ENCODE peak calls at places on chromosome 11, in nine cellular contexts. One of them, this sample, is unnamed.

GRCh38 chr11:11626128-11626527 is 4.3 kb upstream of the GALNT18 start:
- DNase-seq in fibroblast of mammary gland: no peak
- DNase-seq in uterus: no peak
- DNase-seq in ovary: no peak
- DNase-seq in endodermal cell: no peak
- DNase-seq in cardiac fibroblast: no peak
- DNase-seq in mesendoderm: no peak
- DNase-seq in thoracic aorta: no peak
- DNase-seq in AG09309: no peak
- DNase-seq in this sample: no peak

GRCh38 chr11:120482149-120482548 is 29.4 kb upstream of the GRIK4 start:
- DNase-seq in fibroblast of mammary gland: peak
- DNase-seq in uterus: no peak
- DNase-seq in ovary: no peak
- DNase-seq in endodermal cell: no peak
- DNase-seq in cardiac fibroblast: peak
- DNase-seq in mesendoderm: no peak
- DNase-seq in thoracic aorta: no peak
- DNase-seq in AG09309: no peak
- DNase-seq in this sample: no peak

GRCh38 chr11:57269580-57270021 is 32.6 kb upstream of the APLNR start:
- DNase-seq in fibroblast of mammary gland: no peak
- DNase-seq in uterus: no peak
- DNase-seq in ovary: no peak
- DNase-seq in endodermal cell: no peak
- DNase-seq in cardiac fibroblast: no peak
- DNase-seq in mesendoderm: no peak
- DNase-seq in thoracic aorta: no peak
- DNase-seq in AG09309: no peak
- DNase-seq in this sample: no peak

GRCh38 chr11:111944651-111945051 is 7.5 kb downstream of the DIXDC1 start:
- DNase-seq in fibroblast of mammary gland: peak
- DNase-seq in uterus: no peak
- DNase-seq in ovary: no peak
- DNase-seq in endodermal cell: no peak
- DNase-seq in cardiac fibroblast: peak
- DNase-seq in mesendoderm: no peak
- DNase-seq in thoracic aorta: no peak
- DNase-seq in AG09309: peak
- DNase-seq in this sample: no peak

GRCh38 chr11:36577859-36578258 is 10.1 kb downstream of the RAG1 start:
- DNase-seq in fibroblast of mammary gland: no peak
- DNase-seq in uterus: no peak
- DNase-seq in ovary: no peak
- DNase-seq in endodermal cell: no peak
- DNase-seq in cardiac fibroblast: no peak
- DNase-seq in mesendoderm: peak
- DNase-seq in thoracic aorta: no peak
- DNase-seq in AG09309: peak
- DNase-seq in this sample: no peak

GRCh38 chr11:36030707-36031365 is 87.0 kb downstream of the LDLRAD3 start:
- DNase-seq in fibroblast of mammary gland: peak
- DNase-seq in uterus: no peak
- DNase-seq in ovary: no peak
- DNase-seq in endodermal cell: no peak
- DNase-seq in cardiac fibroblast: peak
- DNase-seq in mesendoderm: peak
- DNase-seq in thoracic aorta: no peak
- DNase-seq in AG09309: peak
- DNase-seq in this sample: no peak

GRCh38 chr11:21472256-21472655 is 720.6 kb upstream of the ANO5 start:
- DNase-seq in fibroblast of mammary gland: no peak
- DNase-seq in uterus: no peak
- DNase-seq in ovary: no peak
- DNase-seq in endodermal cell: no peak
- DNase-seq in cardiac fibroblast: peak
- DNase-seq in mesendoderm: no peak
- DNase-seq in thoracic aorta: no peak
- DNase-seq in AG09309: no peak
- DNase-seq in this sample: no peak

GRCh38 chr11:88596786-88597185 is 259.2 kb upstream of the CTSC start:
- DNase-seq in fibroblast of mammary gland: peak
- DNase-seq in uterus: no peak
- DNase-seq in ovary: no peak
- DNase-seq in endodermal cell: no peak
- DNase-seq in cardiac fibroblast: peak
- DNase-seq in mesendoderm: no peak
- DNase-seq in thoracic aorta: no peak
- DNase-seq in AG09309: no peak
- DNase-seq in this sample: no peak

GRCh38 chr11:121291896-121292502 is 572 bp upstream of the SC5D start:
- DNase-seq in fibroblast of mammary gland: no peak
- DNase-seq in uterus: no peak
- DNase-seq in ovary: no peak
- DNase-seq in endodermal cell: no peak
- DNase-seq in cardiac fibroblast: no peak
- DNase-seq in mesendoderm: peak
- DNase-seq in thoracic aorta: no peak
- DNase-seq in AG09309: no peak
- DNase-seq in this sample: no peak

GRCh38 chr11:72314600-72315386 is 70.8 kb upstream of the PHOX2A start:
- DNase-seq in fibroblast of mammary gland: no peak
- DNase-seq in uterus: no peak
- DNase-seq in ovary: no peak
- DNase-seq in endodermal cell: peak
- DNase-seq in cardiac fibroblast: no peak
- DNase-seq in mesendoderm: peak
- DNase-seq in thoracic aorta: no peak
- DNase-seq in AG09309: no peak
- DNase-seq in this sample: no peak

GRCh38 chr11:102798012-102798746 is at the start of gene MMP1:
- DNase-seq in fibroblast of mammary gland: peak
- DNase-seq in uterus: no peak
- DNase-seq in ovary: no peak
- DNase-seq in endodermal cell: no peak
- DNase-seq in cardiac fibroblast: peak
- DNase-seq in mesendoderm: no peak
- DNase-seq in thoracic aorta: no peak
- DNase-seq in AG09309: peak
- DNase-seq in this sample: no peak

GRCh38 chr11:72278911-72279310 is 34.9 kb upstream of the PHOX2A start:
- DNase-seq in fibroblast of mammary gland: peak
- DNase-seq in uterus: no peak
- DNase-seq in ovary: no peak
- DNase-seq in endodermal cell: no peak
- DNase-seq in cardiac fibroblast: peak
- DNase-seq in mesendoderm: peak
- DNase-seq in thoracic aorta: no peak
- DNase-seq in AG09309: peak
- DNase-seq in this sample: no peak

GRCh38 chr11:69446108-69446507 is 35.4 kb upstream of the LINC01488 start:
- DNase-seq in fibroblast of mammary gland: no peak
- DNase-seq in uterus: no peak
- DNase-seq in ovary: no peak
- DNase-seq in endodermal cell: no peak
- DNase-seq in cardiac fibroblast: no peak
- DNase-seq in mesendoderm: no peak
- DNase-seq in thoracic aorta: no peak
- DNase-seq in AG09309: peak
- DNase-seq in this sample: no peak

GRCh38 chr11:69812256-69812655 is 7.0 kb downstream of the FGF3 start:
- DNase-seq in fibroblast of mammary gland: no peak
- DNase-seq in uterus: no peak
- DNase-seq in ovary: no peak
- DNase-seq in endodermal cell: no peak
- DNase-seq in cardiac fibroblast: no peak
- DNase-seq in mesendoderm: no peak
- DNase-seq in thoracic aorta: no peak
- DNase-seq in AG09309: no peak
- DNase-seq in this sample: no peak

GRCh38 chr11:122440783-122441701 is 214.5 kb upstream of the UBASH3B start:
- DNase-seq in fibroblast of mammary gland: no peak
- DNase-seq in uterus: peak
- DNase-seq in ovary: peak
- DNase-seq in endodermal cell: peak
- DNase-seq in cardiac fibroblast: no peak
- DNase-seq in mesendoderm: peak
- DNase-seq in thoracic aorta: no peak
- DNase-seq in AG09309: no peak
- DNase-seq in this sample: no peak

GRCh38 chr11:108886608-108887007 is 221.7 kb downstream of the DDX10 start:
- DNase-seq in fibroblast of mammary gland: peak
- DNase-seq in uterus: no peak
- DNase-seq in ovary: no peak
- DNase-seq in endodermal cell: no peak
- DNase-seq in cardiac fibroblast: peak
- DNase-seq in mesendoderm: no peak
- DNase-seq in thoracic aorta: no peak
- DNase-seq in AG09309: peak
- DNase-seq in this sample: no peak

GRCh38 chr11:112856133-112856532 is 105.1 kb upstream of the NCAM1 start:
- DNase-seq in fibroblast of mammary gland: no peak
- DNase-seq in uterus: no peak
- DNase-seq in ovary: no peak
- DNase-seq in endodermal cell: no peak
- DNase-seq in cardiac fibroblast: no peak
- DNase-seq in mesendoderm: no peak
- DNase-seq in thoracic aorta: no peak
- DNase-seq in AG09309: no peak
- DNase-seq in this sample: peak

GRCh38 chr11:30635401-30635989 is 49.3 kb upstream of the MPPED2 start:
- DNase-seq in fibroblast of mammary gland: no peak
- DNase-seq in uterus: no peak
- DNase-seq in ovary: no peak
- DNase-seq in endodermal cell: peak
- DNase-seq in cardiac fibroblast: no peak
- DNase-seq in mesendoderm: peak
- DNase-seq in thoracic aorta: no peak
- DNase-seq in AG09309: no peak
- DNase-seq in this sample: no peak

DNA sequence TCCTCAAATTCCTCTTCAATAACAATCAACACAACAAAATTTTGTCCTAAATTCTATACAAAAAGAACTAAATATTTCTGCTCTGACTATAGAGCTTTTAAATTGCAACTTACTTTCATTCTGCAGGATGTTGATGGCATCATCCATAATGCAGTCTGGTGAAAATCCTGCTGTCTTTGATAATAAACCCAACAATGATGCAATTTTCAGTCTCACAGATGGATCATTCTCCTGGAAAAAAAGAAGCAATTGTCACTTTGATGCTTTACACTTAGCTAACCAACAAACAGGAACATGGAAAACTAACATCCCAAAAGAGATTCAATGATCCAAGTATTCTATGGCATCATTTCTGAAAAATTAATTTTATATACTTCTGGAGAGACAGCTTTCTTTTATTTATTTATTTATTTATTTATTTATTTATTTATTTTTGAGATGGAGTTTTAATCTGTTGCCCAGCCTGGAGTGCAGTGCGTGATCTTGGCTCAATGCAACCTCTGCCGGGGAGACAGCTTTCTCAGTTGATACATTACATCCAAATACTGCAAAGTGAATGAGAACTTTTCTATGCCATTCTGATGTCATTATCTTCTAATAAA is 13.0 kb downstream of the INTS4 start:
- DNase-seq in fibroblast of mammary gland: no peak
- DNase-seq in uterus: no peak
- DNase-seq in ovary: no peak
- DNase-seq in endodermal cell: no peak
- DNase-seq in cardiac fibroblast: no peak
- DNase-seq in mesendoderm: no peak
- DNase-seq in thoracic aorta: no peak
- DNase-seq in AG09309: no peak
- DNase-seq in this sample: no peak
- H3K4me3 ChIP-seq in fibroblast of mammary gland: no peak
- H3K4me3 ChIP-seq in uterus: no peak
- H3K4me3 ChIP-seq in ovary: no peak
- H3K4me3 ChIP-seq in endodermal cell: no peak
- H3K4me3 ChIP-seq in cardiac fibroblast: no peak
- H3K4me3 ChIP-seq in mesendoderm: no peak
- H3K4me3 ChIP-seq in thoracic aorta: no peak
- H3K4me3 ChIP-seq in AG09309: no peak
- H3K4me3 ChIP-seq in this sample: no peak

GRCh38 chr11:2901196-2901796 is 15.7 kb upstream of the CDKN1C start:
- DNase-seq in fibroblast of mammary gland: no peak
- DNase-seq in uterus: no peak
- DNase-seq in ovary: no peak
- DNase-seq in endodermal cell: no peak
- DNase-seq in cardiac fibroblast: no peak
- DNase-seq in mesendoderm: no peak
- DNase-seq in thoracic aorta: no peak
- DNase-seq in AG09309: no peak
- DNase-seq in this sample: no peak
- H3K4me3 ChIP-seq in fibroblast of mammary gland: no peak
- H3K4me3 ChIP-seq in uterus: no peak
- H3K4me3 ChIP-seq in ovary: peak
- H3K4me3 ChIP-seq in endodermal cell: peak
- H3K4me3 ChIP-seq in cardiac fibroblast: no peak
- H3K4me3 ChIP-seq in mesendoderm: no peak
- H3K4me3 ChIP-seq in thoracic aorta: peak
- H3K4me3 ChIP-seq in AG09309: peak
- H3K4me3 ChIP-seq in this sample: peak

GRCh38 chr11:66464916-66465315 is 1.8 kb upstream of the PELI3 start:
- DNase-seq in fibroblast of mammary gland: no peak
- DNase-seq in uterus: no peak
- DNase-seq in ovary: no peak
- DNase-seq in endodermal cell: no peak
- DNase-seq in cardiac fibroblast: no peak
- DNase-seq in mesendoderm: no peak
- DNase-seq in thoracic aorta: no peak
- DNase-seq in AG09309: no peak
- DNase-seq in this sample: no peak
- H3K4me3 ChIP-seq in fibroblast of mammary gland: no peak
- H3K4me3 ChIP-seq in uterus: no peak
- H3K4me3 ChIP-seq in ovary: no peak
- H3K4me3 ChIP-seq in endodermal cell: no peak
- H3K4me3 ChIP-seq in cardiac fibroblast: no peak
- H3K4me3 ChIP-seq in mesendoderm: no peak
- H3K4me3 ChIP-seq in thoracic aorta: no peak
- H3K4me3 ChIP-seq in AG09309: no peak
- H3K4me3 ChIP-seq in this sample: no peak

DNA sequence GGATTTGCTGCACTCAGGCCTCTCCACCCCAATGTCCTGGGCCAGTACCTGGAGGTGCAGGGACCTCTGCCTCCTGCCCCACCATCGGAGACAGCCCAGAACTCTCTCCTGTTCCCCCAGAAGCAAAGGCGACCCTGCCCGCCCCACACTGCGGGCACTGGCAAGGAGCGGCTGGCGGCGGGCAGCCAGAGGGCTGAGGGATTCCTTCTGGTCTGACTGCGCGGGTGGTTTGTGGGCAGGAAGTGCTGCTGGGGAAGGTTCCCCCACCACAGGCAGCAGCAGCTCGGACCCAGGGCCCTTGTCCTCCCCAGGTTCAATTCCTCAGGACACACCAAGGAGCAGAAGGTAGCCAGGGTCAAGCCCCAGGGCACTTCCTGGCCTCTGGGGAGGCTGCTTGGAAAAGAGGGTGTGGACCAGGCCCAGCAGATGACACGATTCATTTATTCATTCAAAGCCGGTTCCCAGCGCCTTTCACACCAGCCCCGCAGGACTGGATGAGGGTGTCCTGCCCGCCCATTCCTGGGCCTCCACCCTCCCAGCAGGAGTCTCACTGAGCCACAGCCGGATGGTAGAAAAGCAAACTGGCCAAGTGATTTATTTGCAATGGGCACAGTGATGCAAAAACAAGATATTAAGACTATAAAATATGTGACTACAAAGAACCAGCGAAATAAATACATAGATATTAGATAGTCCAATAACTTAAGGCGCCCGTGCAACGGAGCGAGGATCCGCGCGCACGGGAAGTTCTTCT is 1.2 kb downstream of the PHLDA2 start:
- DNase-seq in fibroblast of mammary gland: peak
- DNase-seq in uterus: no peak
- DNase-seq in ovary: no peak
- DNase-seq in endodermal cell: no peak
- DNase-seq in cardiac fibroblast: peak
- DNase-seq in mesendoderm: no peak
- DNase-seq in thoracic aorta: no peak
- DNase-seq in AG09309: no peak
- DNase-seq in this sample: no peak
- H3K4me3 ChIP-seq in fibroblast of mammary gland: peak
- H3K4me3 ChIP-seq in uterus: peak
- H3K4me3 ChIP-seq in ovary: peak
- H3K4me3 ChIP-seq in endodermal cell: peak
- H3K4me3 ChIP-seq in cardiac fibroblast: peak
- H3K4me3 ChIP-seq in mesendoderm: no peak
- H3K4me3 ChIP-seq in thoracic aorta: peak
- H3K4me3 ChIP-seq in AG09309: peak
- H3K4me3 ChIP-seq in this sample: peak